ENCODE peak calls at places on chromosomes 3 and 15, in eight cellular contexts. M is AG10803, H is upper lobe of left lung, E is cardiac fibroblast, Z is fibroblast of lung, S is GM06990, R is foreskin fibroblast, L is fibroblast of mammary gland. T is an unnamed sample.
A peak's percentile ranks its signal among the peaks of the same experiment; 100 is the strongest.

GRCh38 chr3:115092220-115092791 is 54.8 kb downstream of the ZBTB20 start:
- DNase-seq in L (peak; percentile 65), R (peak; percentile 62), H (no peak), M (peak; percentile 75), S (no peak), Z (peak; percentile 73), E (peak; percentile 81), T (no peak)

GRCh38 chr15:63473999-63474809 is 30.2 kb upstream of the USP3 start:
- DNase-seq in M (peak; percentile 61), L (peak; percentile 88), Z (peak; percentile 81), E (peak; percentile 61), R (peak; percentile 77), S (peak; percentile 77), H (no peak), T (peak; percentile 72)

GRCh38 chr3:4571690-4572334 is 78.7 kb downstream of the ITPR1 start:
- DNase-seq in Z (no peak), E (no peak), M (no peak), L (peak; percentile 19), R (no peak), H (no peak), S (no peak), T (no peak)

GRCh38 chr15:78033864-78034263 is 43.6 kb downstream of the TBC1D2B start:
- DNase-seq in S (no peak), Z (peak; percentile 46), L (peak; percentile 37), M (no peak), E (peak; percentile 30), H (no peak), R (no peak), T (no peak)

GRCh38 chr15:84748274-84749110 is at the start of gene ZNF592:
- DNase-seq in L (peak; percentile 65), M (peak; percentile 83), R (peak; percentile 75), E (peak; percentile 88), Z (peak; percentile 73), H (peak; percentile 98), S (peak; percentile 87), T (no peak)

GRCh38 chr3:63845215-63845614 is 18.4 kb downstream of the THOC7 start:
- DNase-seq in R (no peak), S (no peak), M (no peak), L (no peak), E (no peak), H (no peak), Z (no peak), T (no peak)

GRCh38 chr3:159616234-159616825 is 372.3 kb upstream of the IL12A start:
- DNase-seq in M (peak; percentile 66), H (no peak), L (peak; percentile 60), Z (peak; percentile 62), S (no peak), E (peak; percentile 64), R (peak; percentile 51), T (no peak)

GRCh38 chr3:122975163-122975923 is 52.2 kb downstream of the SEMA5B start:
- DNase-seq in R (peak; percentile 16), M (peak; percentile 37), H (no peak), L (peak; percentile 56), S (no peak), E (peak; percentile 48), Z (peak; percentile 36), T (peak; percentile 84)

GRCh38 chr3:16033889-16034687 is 140.4 kb upstream of the GALNT15 start:
- DNase-seq in L (peak; percentile 8), S (no peak), E (no peak), Z (no peak), R (peak; percentile 31), M (peak; percentile 49), H (no peak), T (peak; percentile 11)

GRCh38 chr15:46077220-46077619 is 442.4 kb downstream of the SQOR start:
- DNase-seq in E (no peak), R (no peak), M (no peak), L (no peak), H (no peak), S (no peak), Z (no peak), T (no peak)

GRCh38 chr3:173191611-173192010 is 50.6 kb upstream of the SPATA16 start:
- DNase-seq in H (no peak), E (no peak), Z (peak; percentile 23), R (no peak), S (no peak), M (no peak), L (peak; percentile 2), T (peak; percentile 86)

GRCh38 chr3:139309880-139310279 is 33.9 kb upstream of the MRPS22 start:
- DNase-seq in E (no peak), Z (peak; percentile 31), H (no peak), L (peak; percentile 88), S (no peak), R (peak; percentile 64), M (peak; percentile 48), T (no peak)

GRCh38 chr3:69115731-69116130 is 6.7 kb downstream of the LMOD3 start:
- DNase-seq in E (no peak), R (peak; percentile 75), S (no peak), M (peak; percentile 13), L (peak; percentile 84), Z (peak; percentile 84), H (no peak), T (no peak)

GRCh38 chr15:89332446-89332845 is 2.2 kb downstream of the POLG start:
- DNase-seq in H (no peak), Z (peak; percentile 17), R (no peak), S (no peak), E (peak; percentile 37), M (peak; percentile 13), L (peak; percentile 30), T (no peak)

GRCh38 chr3:159619341-159619885 is 369.2 kb upstream of the IL12A start:
- DNase-seq in Z (peak; percentile 49), L (peak; percentile 60), M (peak; percentile 75), H (no peak), E (peak; percentile 16), R (peak; percentile 53), S (no peak), T (no peak)

GRCh38 chr15:64775551-64776401 is at the start of gene RBPMS2:
- DNase-seq in S (no peak), L (no peak), E (peak; percentile 20), H (peak; percentile 83), R (no peak), M (no peak), Z (no peak), T (no peak)

GRCh38 chr3:14834807-14835466 is 16.2 kb downstream of the FGD5 start:
- DNase-seq in S (no peak), R (no peak), M (no peak), Z (no peak), H (no peak), E (no peak), L (no peak), T (no peak)

GRCh38 chr3:7290062-7290825 is 429.3 kb downstream of the GRM7 start:
- DNase-seq in S (no peak), E (peak; percentile 49), L (no peak), H (no peak), Z (peak; percentile 19), R (no peak), M (no peak), T (no peak)

GRCh38 chr15:68047826-68048225 is 6.3 kb upstream of the PIAS1 start:
- DNase-seq in Z (no peak), L (no peak), H (no peak), S (no peak), E (no peak), M (no peak), R (no peak), T (no peak)

GRCh38 chr15:35557544-35557943 is 11.6 kb upstream of the DPH6 start:
- DNase-seq in S (no peak), R (peak; percentile 85), Z (peak; percentile 83), L (peak; percentile 96), M (peak; percentile 78), E (peak; percentile 76), H (no peak), T (no peak)

GRCh38 chr3:43289401-43289800 is 3.1 kb downstream of the SNRK start:
- DNase-seq in Z (no peak), S (no peak), R (no peak), M (peak; percentile 67), L (peak; percentile 67), H (no peak), E (no peak), T (no peak)
- H3K4me3 ChIP-seq in Z (no peak overlapping the region), S (no peak overlapping the region), R (peak overlapping the region; percentile 79), M (peak overlapping the region; percentile 20), L (no peak overlapping the region), H (peak overlapping the region; percentile 8), E (peak overlapping the region; percentile 76), T (no peak overlapping the region)

DNA sequence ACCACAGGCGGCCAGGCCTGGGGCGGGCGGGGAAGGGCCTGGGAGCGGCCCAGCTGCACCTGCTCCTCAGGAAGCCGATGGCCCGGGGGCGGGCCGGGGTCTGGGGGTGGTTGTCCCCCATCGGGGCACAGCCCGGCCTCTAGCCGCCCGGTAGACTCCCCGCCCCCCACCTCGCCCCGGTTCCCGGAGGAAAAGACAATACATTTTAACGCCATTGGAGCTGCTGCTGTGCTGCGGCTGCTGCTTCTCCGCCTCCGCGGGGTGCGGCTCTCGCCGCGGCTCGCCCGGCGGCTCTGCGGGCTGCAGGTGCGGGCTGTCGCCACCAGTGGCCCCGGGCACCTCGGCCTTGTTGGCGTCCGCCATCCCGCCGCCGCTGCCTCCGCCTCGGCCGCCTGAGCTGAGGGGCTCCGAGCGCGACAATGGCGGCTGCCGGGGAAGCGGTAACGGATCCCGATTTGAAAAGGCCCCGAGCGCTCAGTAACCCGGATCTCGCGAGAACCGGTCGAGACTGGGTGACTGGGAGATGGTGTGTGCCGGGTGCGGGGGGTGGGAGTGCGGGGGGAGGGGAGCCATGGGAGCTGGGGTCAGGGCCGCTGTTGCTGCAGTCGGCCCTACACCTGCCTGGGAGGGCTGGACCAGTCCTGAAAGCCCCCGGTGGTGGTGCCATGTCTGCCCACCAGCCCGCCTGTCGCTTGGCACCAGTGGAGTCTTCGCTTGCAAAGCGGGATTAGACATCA is at the start of gene MYEF2:
- DNase-seq in Z (peak; percentile 65), E (peak; percentile 19), L (peak; percentile 45), M (peak; percentile 62), H (peak; percentile 91), R (peak; percentile 51), S (peak; percentile 69), T (peak; percentile 46)
- TF ChIP-seq CTCF in Z (no peak), E (no peak), L (no peak), M (no peak), H (peak; percentile 51), R (no peak), S (no peak), T (no peak)

DNA sequence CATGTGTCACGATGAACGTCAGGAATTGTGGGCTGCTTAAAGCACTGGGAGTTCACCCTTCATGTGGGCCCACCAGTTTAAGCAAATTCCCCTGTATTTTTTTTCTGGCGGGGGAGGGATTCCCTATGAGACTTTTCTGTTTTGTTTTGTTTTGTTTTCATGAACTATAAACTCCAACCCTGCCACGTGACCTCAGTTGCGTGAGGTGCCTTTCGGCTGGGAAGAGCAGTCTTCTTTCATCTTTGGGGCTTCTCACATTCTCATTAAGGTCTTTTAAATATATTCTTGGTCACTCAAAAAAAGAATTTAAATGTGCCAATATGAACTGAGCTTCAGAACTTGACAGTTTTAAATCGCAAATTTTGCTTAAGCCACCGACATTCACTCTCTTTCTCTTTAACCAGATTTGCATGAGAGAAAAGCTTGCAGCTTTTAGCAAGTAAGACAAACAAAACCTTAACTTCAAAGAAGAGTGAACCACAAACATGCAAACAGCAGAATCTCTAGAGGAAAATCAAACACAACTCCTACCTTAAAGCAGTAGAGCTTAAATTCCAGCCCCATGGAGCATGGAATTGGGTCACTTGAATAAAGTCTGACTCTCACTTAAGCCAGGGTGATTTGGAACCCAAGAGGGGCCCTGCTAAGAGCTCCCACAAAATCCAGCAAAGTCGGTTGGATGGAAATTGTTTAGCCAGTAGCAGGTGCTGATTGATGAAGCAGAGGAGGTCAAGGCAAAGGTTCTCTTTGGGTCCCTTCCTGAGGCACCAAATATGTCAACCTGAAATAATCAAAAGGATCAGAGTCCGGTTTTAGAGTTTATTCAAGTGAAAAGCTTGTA is 699.8 kb upstream of the GBE1 start:
- DNase-seq in M (no peak), E (no peak), Z (no peak), R (no peak), H (no peak), S (no peak), L (no peak), T (no peak)
- H3K4me3 ChIP-seq in M (no peak overlapping the region), E (no peak overlapping the region), Z (no peak overlapping the region), R (no peak overlapping the region), H (no peak overlapping the region), S (no peak overlapping the region), L (no peak overlapping the region), T (no peak overlapping the region)

GRCh38 chr3:37993811-37994638 is 3.4 kb downstream of the VILL start:
- DNase-seq in Z (peak; percentile 79), H (peak; percentile 93), L (peak; percentile 87), E (peak; percentile 89), M (peak; percentile 75), R (peak; percentile 81), S (peak; percentile 84), T (no peak)
- TF ChIP-seq CTCF in Z (peak; percentile 3), H (peak; percentile 6), L (no peak), E (no peak), M (no peak), R (no peak), S (no peak), T (peak; percentile 21)